ENCODE peak calls at places on chromosomes 7 and 10, in seven cellular contexts. J is effector memory CD4-positive, alpha-beta T cell; Q is PC-9; M is uterus; X is right lobe of liver; R is heart right ventricle; H is left ventricle myocardium inferior. F is an unnamed sample.

GRCh38 chr7:70498633-70499032 is 633.3 kb upstream of the GALNT17 start:
- DNase-seq in M (no peak), H (no peak), J (no peak), R (no peak), Q (no peak), X (no peak), F (no peak)

GRCh38 chr7:43954524-43955228 is 28.4 kb downstream of the UBE2D4 start:
- DNase-seq in Q (peak), X (no peak), M (no peak), J (no peak), R (peak), H (no peak), F (no peak)

GRCh38 chr7:133207687-133208086 is 45.2 kb upstream of the EXOC4 start:
- DNase-seq in Q (no peak), M (no peak), H (no peak), X (no peak), R (no peak), J (no peak), F (no peak)

GRCh38 chr7:130371059-130371458 is 9.2 kb upstream of the CPA1 start:
- DNase-seq in Q (no peak), M (peak), J (no peak), R (no peak), H (no peak), X (peak), F (no peak)

GRCh38 chr7:99139031-99139430 is 4.9 kb downstream of the SMURF1 start:
- DNase-seq in Q (no peak), R (no peak), J (no peak), M (no peak), H (no peak), X (no peak), F (no peak)

GRCh38 chr7:95199779-95200558 is 124.4 kb downstream of the PON1 start:
- DNase-seq in Q (peak), M (peak), R (peak), X (no peak), H (no peak), J (no peak), F (no peak)

GRCh38 chr7:1004018-1004880 is 21.3 kb downstream of the CYP2W1 start:
- DNase-seq in X (no peak), Q (no peak), M (no peak), J (no peak), R (no peak), H (no peak), F (no peak)

GRCh38 chr10:91307489-91307888 is 87.0 kb downstream of the PCGF5 start:
- DNase-seq in X (no peak), J (no peak), R (no peak), H (no peak), Q (no peak), M (no peak), F (no peak)

GRCh38 chr10:44476421-44476820 is 91.5 kb upstream of the CXCL12 start:
- DNase-seq in J (no peak), Q (no peak), R (no peak), X (no peak), M (no peak), H (no peak), F (no peak)

DNA sequence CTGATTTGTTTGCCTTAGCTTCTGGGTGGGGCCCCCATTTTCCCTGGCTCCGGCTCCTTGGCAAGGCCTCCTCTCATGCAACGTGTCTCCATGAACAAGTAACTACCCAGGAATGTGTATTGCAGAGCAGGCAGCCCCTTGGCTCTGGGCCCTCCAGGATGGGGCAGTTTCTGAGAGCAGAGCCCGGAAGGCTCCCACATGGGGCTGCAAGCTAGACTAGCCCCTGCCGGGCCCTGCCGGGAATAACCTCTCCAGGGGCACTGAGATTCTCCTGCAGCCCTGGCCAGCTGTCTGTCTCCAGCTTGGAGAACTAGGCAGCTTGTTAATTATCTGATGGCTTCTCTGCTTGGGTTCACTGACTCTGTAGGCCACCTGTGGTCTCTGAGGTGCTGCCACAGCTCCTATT is 184.0 kb upstream of the INHBA start:
- DNase-seq in H (peak), R (no peak), Q (peak), X (no peak), J (no peak), M (peak), F (peak)
- H3K27ac ChIP-seq in H (peak), R (no peak), Q (no peak), X (no peak), J (no peak), M (peak), F (no peak)

DNA sequence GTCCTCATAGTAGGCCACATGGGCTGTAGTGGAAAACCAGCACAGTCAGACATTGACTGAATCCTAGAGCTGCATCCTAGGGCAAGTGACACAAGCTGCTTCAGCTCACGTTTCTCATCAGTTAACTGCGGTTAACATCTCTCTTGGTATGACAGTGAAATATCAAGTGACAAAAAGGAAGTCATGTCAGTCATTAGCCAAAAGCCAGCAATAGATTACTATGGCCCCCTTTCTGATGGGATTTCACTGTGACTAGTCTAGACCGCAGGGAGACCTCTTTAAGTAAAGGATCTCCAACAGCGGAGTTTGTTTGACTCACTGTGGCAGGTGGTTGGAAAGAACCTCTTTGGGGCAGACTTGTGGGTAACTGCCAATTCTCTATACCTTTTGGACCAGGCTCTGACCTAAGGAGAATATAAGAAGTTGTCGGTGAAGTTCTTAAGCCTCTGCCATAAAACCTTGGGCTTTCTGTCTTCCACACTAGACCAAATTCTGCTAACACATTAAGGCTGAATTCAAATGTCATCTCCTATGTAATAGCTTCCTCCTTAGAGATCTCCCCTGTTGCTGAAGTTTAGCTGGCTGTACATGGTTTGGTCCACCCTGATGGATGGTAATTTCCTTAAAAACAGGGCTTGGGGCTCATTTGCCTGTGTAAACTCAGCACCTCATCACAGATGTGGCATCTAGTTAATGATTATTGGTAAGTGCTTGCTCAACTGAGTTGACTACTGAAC is 115.3 kb downstream of the SGMS1 start:
- DNase-seq in M (no peak), Q (no peak), R (no peak), H (no peak), X (no peak), J (no peak), F (no peak)
- H3K27ac ChIP-seq in M (no peak), Q (no peak), R (no peak), H (peak), X (peak), J (no peak), F (no peak)

DNA sequence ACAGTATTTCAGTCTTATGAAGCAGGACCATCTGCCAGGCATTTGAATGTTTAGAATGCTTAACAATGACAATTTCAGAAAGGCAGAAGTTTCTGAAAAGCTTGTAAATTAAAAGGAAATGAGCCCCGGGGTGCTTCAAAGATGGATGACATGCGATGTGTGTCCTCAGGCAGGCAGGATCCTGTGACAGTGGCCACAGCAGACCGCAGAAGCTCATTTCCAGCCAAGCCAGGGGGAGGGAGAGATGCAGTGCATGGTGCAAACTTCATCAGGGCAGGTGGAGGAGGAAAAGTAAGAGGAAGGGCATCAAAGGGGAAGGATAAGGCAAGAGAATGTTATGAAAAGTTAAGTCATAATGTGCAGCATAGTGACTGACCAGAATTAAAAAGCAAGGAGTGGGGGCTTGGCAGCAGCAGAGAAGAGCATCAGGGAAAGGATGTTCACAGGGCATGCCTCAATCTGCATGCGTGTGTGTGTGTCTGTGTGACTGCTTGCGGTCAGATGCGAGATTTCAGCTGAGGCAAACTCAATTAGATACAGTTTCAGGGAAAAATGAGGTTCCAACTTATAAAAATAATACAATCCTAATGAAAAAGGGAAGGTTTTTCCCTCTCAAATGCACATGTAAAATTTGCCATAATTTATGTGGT is 173.7 kb downstream of the COBL start:
- DNase-seq in Q (no peak), J (no peak), M (no peak), H (no peak), R (no peak), X (no peak), F (no peak)
- H3K27ac ChIP-seq in Q (no peak), J (no peak), M (no peak), H (peak), R (no peak), X (no peak), F (no peak)

GRCh38 chr10:31758495-31758894 is 170.1 kb downstream of the ARHGAP12 start:
- DNase-seq in Q (no peak), H (no peak), X (peak), M (no peak), J (no peak), R (no peak), F (no peak)
- H3K27ac ChIP-seq in Q (no peak), H (peak), X (peak), M (peak), J (no peak), R (peak), F (peak)

GRCh38 chr7:108091461-108091831 is 38.7 kb downstream of the LAMB4 start:
- DNase-seq in R (no peak), M (no peak), J (no peak), H (no peak), X (no peak), Q (peak), F (no peak)

GRCh38 chr7:108090791-108091460 is 39.2 kb downstream of the LAMB4 start:
- DNase-seq in Q (no peak), X (no peak), M (no peak), H (no peak), J (no peak), R (no peak), F (no peak)

GRCh38 chr7:108088729-108089128 is 41.4 kb downstream of the LAMB4 start:
- DNase-seq in R (no peak), M (no peak), Q (no peak), H (no peak), J (no peak), X (no peak), F (no peak)

GRCh38 chr7:108086962-108087361 is 43.2 kb downstream of the LAMB4 start:
- DNase-seq in X (no peak), R (no peak), M (no peak), H (no peak), Q (no peak), J (no peak), F (no peak)

DNA sequence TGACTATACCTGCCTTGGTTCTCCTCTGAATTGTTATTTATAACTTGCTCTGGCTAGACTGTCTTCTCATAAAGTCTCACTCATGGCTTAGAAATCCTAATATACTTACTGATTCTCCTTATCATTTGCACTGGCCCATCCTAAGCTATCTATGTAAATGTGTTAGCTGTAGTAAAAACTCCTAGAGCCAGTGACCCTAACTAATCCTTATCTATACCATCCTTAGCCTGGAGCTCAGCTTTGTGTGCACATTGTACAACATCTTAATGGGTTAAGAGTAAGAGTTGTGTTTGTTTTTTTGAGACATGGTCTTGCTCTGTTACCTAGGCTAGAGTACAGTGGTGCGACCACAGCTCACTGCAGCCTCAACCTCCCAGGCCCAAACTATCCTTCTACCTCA is 40.8 kb downstream of the LAMB4 start:
- DNase-seq in Q (no peak), X (no peak), R (no peak), H (no peak), M (no peak), J (no peak), F (no peak)
- H3K27ac ChIP-seq in Q (no peak), X (no peak), R (no peak), H (no peak), M (no peak), J (no peak), F (no peak)

GRCh38 chr10:12196531-12197211 is 683 bp downstream of the CDC123 start:
- DNase-seq in M (no peak), Q (no peak), J (no peak), X (no peak), H (no peak), R (no peak), F (no peak)

GRCh38 chr10:12193193-12193592 is 2.5 kb downstream of the NUDT5 start:
- DNase-seq in R (no peak), Q (no peak), X (no peak), M (no peak), J (no peak), H (no peak), F (no peak)

GRCh38 chr10:12195281-12195602 is 449 bp downstream of the NUDT5 start:
- DNase-seq in R (no peak), H (no peak), J (no peak), M (no peak), X (no peak), Q (no peak), F (no peak)

GRCh38 chr10:12195603-12196506 is at the start of the genes CDC123 and NUDT5:
- DNase-seq in Q (peak), J (peak), X (peak), R (peak), M (peak), H (peak), F (peak)

GRCh38 chr10:12194752-12195271 is 879 bp downstream of the NUDT5 start:
- DNase-seq in M (peak), X (peak), R (peak), Q (peak), H (peak), J (no peak), F (peak)
- H3K27ac ChIP-seq in M (peak), X (peak), R (peak), Q (peak), H (peak), J (peak), F (peak)

GRCh38 chr10:17637869-17638268 is 6.1 kb upstream of the STAM start:
- DNase-seq in M (no peak), H (no peak), J (no peak), Q (no peak), X (no peak), R (no peak), F (no peak)
- H3K27ac ChIP-seq in M (no peak), H (no peak), J (no peak), Q (no peak), X (no peak), R (no peak), F (no peak)

GRCh38 chr10:21134645-21135395 is 237.7 kb upstream of the NEBL start:
- DNase-seq in R (no peak), J (no peak), M (no peak), Q (no peak), X (no peak), H (no peak), F (no peak)
- H3K27ac ChIP-seq in R (no peak), J (no peak), M (no peak), Q (no peak), X (no peak), H (no peak), F (no peak)

DNA sequence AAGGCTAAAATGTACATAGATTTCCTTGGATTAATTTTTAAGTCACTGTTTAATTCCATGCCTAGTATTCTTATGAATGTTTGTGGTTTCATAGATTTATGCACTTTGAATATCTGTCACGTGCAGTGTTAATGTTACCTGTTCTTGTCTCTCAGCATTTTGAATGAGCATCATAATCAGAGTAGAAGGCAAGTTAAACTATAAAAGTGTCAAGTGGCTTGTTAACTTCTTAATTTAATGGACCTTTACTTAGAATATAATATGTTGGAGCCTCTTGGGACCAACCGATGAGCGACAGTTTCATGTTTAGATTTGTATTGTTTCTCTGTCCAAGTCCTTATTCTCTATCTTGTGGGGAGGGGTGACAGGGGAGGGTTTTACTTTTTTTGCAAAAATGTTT is 50.6 kb upstream of the MTURN start:
- DNase-seq in R (no peak), J (no peak), X (no peak), H (no peak), Q (no peak), M (no peak), F (no peak)
- H3K27ac ChIP-seq in R (no peak), J (no peak), X (no peak), H (no peak), Q (no peak), M (no peak), F (no peak)

GRCh38 chr7:2634265-2635145 is 2.7 kb downstream of the TTYH3 start:
- DNase-seq in H (no peak), R (no peak), X (no peak), M (no peak), J (no peak), Q (no peak), F (no peak)

GRCh38 chr7:2637066-2637471 is 5.3 kb downstream of the TTYH3 start:
- DNase-seq in H (no peak), Q (no peak), M (no peak), R (no peak), X (no peak), J (no peak), F (no peak)

GRCh38 chr7:2637505-2638223 is 5.9 kb downstream of the TTYH3 start:
- DNase-seq in R (peak), H (peak), Q (no peak), J (no peak), X (peak), M (no peak), F (no peak)

GRCh38 chr7:2635148-2635668 is 3.4 kb downstream of the TTYH3 start:
- DNase-seq in R (no peak), H (no peak), X (no peak), M (no peak), Q (no peak), J (no peak), F (no peak)

GRCh38 chr7:2635810-2636701 is 4.3 kb downstream of the TTYH3 start:
- DNase-seq in X (peak), Q (no peak), M (no peak), H (peak), R (peak), J (no peak), F (no peak)
- H3K27ac ChIP-seq in X (peak), Q (no peak), M (no peak), H (peak), R (no peak), J (no peak), F (peak)

F was measured in coronary artery.